ENCODE peak calls at places on chromosomes 13 and 19, in five cellular contexts. F is endothelial cell of umbilical vein, I is K562, H is HepG2, U is GM12878. L is an unnamed sample.

GRCh38 chr19:50639121-50640112 is at the start of gene SYT3:
- DNase-seq in F (no peak), I (peak; percentile 95), H (no peak), U (no peak), L (peak; percentile 95)

GRCh38 chr19:58555920-58556632 is 1.2 kb upstream of the CHMP2A start:
- DNase-seq in F (no peak), I (no peak), H (no peak), U (no peak), L (no peak)

GRCh38 chr13:41061914-41062837 is 867 bp downstream of the WBP4 start:
- DNase-seq in F (peak; percentile 84), I (no peak), H (no peak), U (no peak), L (no peak)

GRCh38 chr19:923551-924211 is 2.2 kb upstream of the ARID3A start:
- DNase-seq in F (no peak), I (no peak), H (no peak), U (no peak), L (no peak)

GRCh38 chr19:5022066-5022860 is 53.4 kb downstream of the KDM4B start:
- DNase-seq in F (no peak), I (no peak), H (no peak), U (no peak), L (no peak)

GRCh38 chr19:45864629-45865082 is 530 bp downstream of the FOXA3 start:
- DNase-seq in F (no peak), I (no peak), H (no peak), U (no peak), L (no peak)

GRCh38 chr13:32530841-32531253 is 7.7 kb downstream of the N4BP2L2 start:
- DNase-seq in F (peak; percentile 31), I (no peak), H (no peak), U (peak; percentile 23), L (no peak)

GRCh38 chr13:111952814-111953213 is 114.1 kb upstream of the SOX1 start:
- DNase-seq in F (no peak), I (no peak), H (no peak), U (no peak), L (no peak)

GRCh38 chr13:106700007-106700950 is 132.3 kb upstream of the ARGLU1 start:
- DNase-seq in F (peak; percentile 25), I (no peak), H (no peak), U (no peak), L (no peak)

GRCh38 chr13:74868044-74868443 is 613.9 kb downstream of the TBC1D4 start:
- DNase-seq in F (no peak), I (no peak), H (no peak), U (no peak), L (no peak)

GRCh38 chr13:97339989-97340361 is 94.0 kb upstream of the RAP2A start:
- DNase-seq in F (no peak), I (no peak), H (no peak), U (no peak), L (no peak)
- H3K4me2 ChIP-seq in F (no peak overlapping the region), I (no peak overlapping the region), H (no peak overlapping the region), U (no peak overlapping the region), L (no peak overlapping the region)

GRCh38 chr19:10403137-10404021 is at the start of gene CDC37:
- DNase-seq in F (peak; percentile 98), I (peak; percentile 95), H (peak; percentile 89), U (peak; percentile 80), L (peak; percentile 95)
- H3K4me1 ChIP-seq in F (peaks cover 15% of the 10 kb centered on the region), I (peaks cover 50% of the 10 kb centered on the region), H (peaks cover 17% of the 10 kb centered on the region), U (peaks cover 34% of the 10 kb centered on the region), L (peaks cover 23% of the 10 kb centered on the region)

GRCh38 chr13:19991531-19991930 is 33.0 kb downstream of the ZMYM2 start:
- DNase-seq in F (no peak), I (no peak), H (no peak), U (no peak), L (no peak)
- TF ChIP-seq MYC in F (no peak), I (no peak), H (no peak), U (no peak), L (no peak)

DNA sequence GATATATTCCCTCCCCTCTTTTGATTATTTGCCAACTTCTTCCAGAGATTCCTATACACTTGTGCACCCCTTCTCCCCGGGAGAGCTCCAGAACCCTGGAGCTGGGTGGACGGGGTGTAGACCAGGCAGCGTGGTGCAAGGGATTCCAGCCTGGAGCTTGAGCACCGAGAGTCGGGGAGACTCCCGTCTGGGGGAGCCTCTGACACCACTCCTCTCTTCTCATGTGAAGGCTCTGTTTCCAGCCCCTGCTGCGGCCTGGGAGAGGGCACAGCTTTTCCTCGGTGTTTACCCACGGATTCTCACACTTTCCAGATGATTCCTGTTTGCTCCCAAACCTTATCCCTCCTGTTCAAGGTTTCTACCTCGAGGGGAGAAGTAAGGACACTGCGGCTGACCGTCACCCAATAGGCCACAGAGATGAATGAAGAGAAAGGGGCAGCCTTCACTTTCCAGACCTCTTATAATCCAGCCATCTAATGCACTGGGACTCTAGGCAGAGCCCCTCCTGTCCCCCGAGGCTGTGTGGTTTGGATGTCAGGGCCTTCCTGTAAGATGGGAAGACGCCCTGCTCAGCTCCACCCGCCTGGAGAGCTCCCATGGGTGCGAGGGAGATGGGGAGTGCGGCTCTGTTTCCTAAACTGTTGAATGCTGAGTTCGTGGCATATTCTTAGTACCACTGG is 85.1 kb upstream of the GPR183 start:
- DNase-seq in F (no peak), I (no peak), H (no peak), U (no peak), L (no peak)
- H3K4me2 ChIP-seq in F (no peak overlapping the region), I (no peak overlapping the region), H (no peak overlapping the region), U (no peak overlapping the region), L (no peak overlapping the region)

L was measured in A549.